ENCODE peak calls at places on chromosomes 2 and 18, in eight cellular contexts. B is choroid plexus epithelial cell, J is heart left ventricle, C is neural progenitor cell, G is cardiac fibroblast, M is Caco-2, O is GM06990, N is uterus. H is an unnamed sample.

GRCh38 chr2:161708350-161708974 is 84.2 kb downstream of the SLC4A10 start:
- DNase-seq in B (no peak), J (no peak), C (no peak), G (no peak), M (no peak), O (no peak), N (no peak), H (no peak)

GRCh38 chr2:140509765-140510164 is 1621.1 kb downstream of the LRP1B start:
- DNase-seq in B (no peak), J (no peak), C (no peak), G (no peak), M (no peak), O (no peak), N (no peak), H (no peak)

GRCh38 chr2:2642906-2643890 is 312.1 kb upstream of the MYT1L start:
- DNase-seq in B (no peak), J (no peak), C (no peak), G (no peak), M (no peak), O (no peak), N (no peak), H (no peak)

GRCh38 chr2:36173760-36174362 is 181.7 kb upstream of the CRIM1 start:
- DNase-seq in B (no peak), J (no peak), C (no peak), G (no peak), M (no peak), O (no peak), N (no peak), H (no peak)

GRCh38 chr2:237096911-237097310 is 11.2 kb downstream of the COPS8 start:
- DNase-seq in B (peak; percentile 89), J (no peak), C (no peak), G (peak; percentile 93), M (no peak), O (no peak), N (no peak), H (no peak)

GRCh38 chr2:12347049-12347448 is 369.7 kb upstream of the TRIB2 start:
- DNase-seq in B (peak; percentile 27), J (no peak), C (no peak), G (no peak), M (no peak), O (no peak), N (no peak), H (no peak)

GRCh38 chr2:212398316-212398715 is 140.3 kb downstream of the ERBB4 start:
- DNase-seq in B (no peak), J (no peak), C (no peak), G (no peak), M (no peak), O (no peak), N (no peak), H (no peak)

GRCh38 chr2:181189932-181190331 is 209.5 kb downstream of the UBE2E3 start:
- DNase-seq in B (no peak), J (no peak), C (no peak), G (peak; percentile 55), M (no peak), O (no peak), N (no peak), H (no peak)

GRCh38 chr2:64651590-64651989 is 2.1 kb downstream of the SERTAD2 start:
- DNase-seq in B (no peak), J (no peak), C (no peak), G (no peak), M (no peak), O (no peak), N (no peak), H (no peak)

GRCh38 chr18:79400091-79400590 is 4.4 kb downstream of the NFATC1 start:
- DNase-seq in B (no peak), J (peak; percentile 62), C (peak; percentile 63), G (no peak), M (no peak), O (no peak), N (peak; percentile 75), H (no peak)

GRCh38 chr18:67132919-67133318 is 383.6 kb downstream of the DSEL start:
- DNase-seq in B (no peak), J (no peak), C (no peak), G (no peak), M (no peak), O (no peak), N (no peak), H (no peak)

GRCh38 chr2:42171396-42171971 is 2.3 kb downstream of the EML4 start:
- DNase-seq in B (peak; percentile 55), J (no peak), C (peak; percentile 67), G (no peak), M (no peak), O (peak; percentile 33), N (no peak), H (peak; percentile 62)

GRCh38 chr2:39127973-39128372 is 7.1 kb upstream of the SOS1 start:
- DNase-seq in B (no peak), J (no peak), C (no peak), G (peak; percentile 36), M (no peak), O (peak; percentile 68), N (no peak), H (peak; percentile 78)
- H3K4me3 ChIP-seq in B (no peak overlapping the region), J (no peak overlapping the region), C (no peak overlapping the region), G (no peak overlapping the region), M (no peak overlapping the region), O (no peak overlapping the region), N (no peak overlapping the region), H (no peak overlapping the region)

DNA sequence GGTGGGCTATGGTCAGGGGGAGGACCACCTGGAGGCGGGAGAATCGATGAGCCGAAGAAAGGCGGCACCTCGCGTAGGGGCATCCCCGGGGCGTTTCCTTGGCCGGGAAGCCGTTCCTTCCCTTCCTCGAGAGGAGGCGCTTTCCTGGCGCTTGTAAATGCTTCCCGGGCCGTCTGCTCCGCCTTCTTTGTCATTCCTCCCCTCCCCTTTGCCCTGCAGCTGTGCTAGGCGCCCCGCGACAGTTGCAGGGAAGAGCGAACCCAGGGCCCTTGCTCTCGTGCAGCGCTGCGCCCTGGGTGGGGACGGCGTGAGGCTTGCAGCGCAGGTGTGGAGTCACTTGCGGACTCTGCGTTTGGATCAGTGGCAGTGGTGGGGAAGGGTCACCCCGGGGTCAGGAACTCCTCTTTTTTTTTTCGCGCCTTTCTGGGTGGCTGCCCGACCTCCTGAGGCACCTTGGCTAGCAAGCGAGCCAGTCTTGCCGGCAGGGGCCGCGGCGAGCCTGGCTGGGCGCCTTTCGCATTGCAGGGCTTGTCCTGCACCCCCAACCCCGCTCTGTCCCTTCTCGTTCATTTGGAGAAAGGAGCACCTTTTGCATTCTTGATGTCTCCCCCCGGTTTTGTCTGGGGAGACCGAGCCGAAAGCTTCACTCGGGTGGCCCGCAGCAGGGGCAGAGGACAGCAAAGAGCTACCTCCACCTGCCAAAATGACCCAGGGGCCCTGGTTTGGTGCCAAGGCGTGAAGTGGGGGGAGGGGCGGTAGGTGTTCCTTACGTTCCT is 858 bp downstream of the KCNS3 start:
- DNase-seq in B (peak; percentile 35), J (peak; percentile 72), C (peak; percentile 93), G (peak; percentile 43), M (peak; percentile 50), O (peak; percentile 20), N (peak; percentile 40), H (no peak)
- TF ChIP-seq CTCF in B (peak; percentile 33), J (no peak), C (peak; percentile 36), G (peak; percentile 20), M (no peak), O (no peak), N (no peak), H (no peak)

DNA sequence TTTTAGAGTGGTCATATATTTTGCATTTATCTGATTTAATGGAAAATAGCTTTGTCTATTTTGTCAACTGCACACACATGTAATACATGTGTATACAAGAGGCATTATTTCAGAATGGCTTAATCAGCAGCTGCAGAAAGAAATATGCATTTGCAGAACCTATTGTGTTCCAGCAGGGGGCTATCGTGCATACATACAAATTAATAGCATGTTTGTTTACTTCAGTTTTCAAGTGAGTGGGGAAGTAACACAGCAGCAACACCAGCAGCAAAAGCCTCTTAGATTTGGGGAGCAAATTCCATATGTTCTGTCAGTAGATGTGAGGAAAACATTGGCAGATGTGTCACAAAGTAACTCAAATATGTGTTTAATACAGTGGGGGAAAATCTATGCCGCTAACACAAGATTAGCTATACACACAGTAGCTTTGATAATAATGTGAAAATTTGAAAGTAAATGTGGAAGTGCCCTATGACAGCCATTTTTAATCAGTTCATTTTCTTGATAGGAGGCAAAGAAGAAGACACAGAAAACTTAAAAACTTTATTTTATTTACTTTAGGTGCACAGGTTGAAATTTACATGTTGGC is 218.1 kb downstream of the WDR7 start:
- DNase-seq in B (peak; percentile 86), J (no peak), C (peak; percentile 51), G (peak; percentile 81), M (no peak), O (no peak), N (no peak), H (peak; percentile 37)
- H3K4me3 ChIP-seq in B (no peak overlapping the region), J (no peak overlapping the region), C (no peak overlapping the region), G (no peak overlapping the region), M (no peak overlapping the region), O (no peak overlapping the region), N (no peak overlapping the region), H (no peak overlapping the region)

GRCh38 chr2:46771309-46771708 is 144.3 kb downstream of the MCFD2 start:
- DNase-seq in B (no peak), J (no peak), C (no peak), G (no peak), M (no peak), O (no peak), N (no peak), H (no peak)

GRCh38 chr2:46770622-46771021 is 145.0 kb downstream of the MCFD2 start:
- DNase-seq in B (peak; percentile 91), J (no peak), C (no peak), G (peak; percentile 66), M (peak; percentile 53), O (no peak), N (no peak), H (no peak)

GRCh38 chr2:46767706-46768105 is 147.9 kb downstream of the MCFD2 start:
- DNase-seq in B (no peak), J (no peak), C (no peak), G (no peak), M (no peak), O (no peak), N (no peak), H (no peak)

GRCh38 chr2:46772500-46772899 is 143.1 kb downstream of the MCFD2 start:
- DNase-seq in B (no peak), J (no peak), C (no peak), G (no peak), M (no peak), O (no peak), N (no peak), H (no peak)

DNA sequence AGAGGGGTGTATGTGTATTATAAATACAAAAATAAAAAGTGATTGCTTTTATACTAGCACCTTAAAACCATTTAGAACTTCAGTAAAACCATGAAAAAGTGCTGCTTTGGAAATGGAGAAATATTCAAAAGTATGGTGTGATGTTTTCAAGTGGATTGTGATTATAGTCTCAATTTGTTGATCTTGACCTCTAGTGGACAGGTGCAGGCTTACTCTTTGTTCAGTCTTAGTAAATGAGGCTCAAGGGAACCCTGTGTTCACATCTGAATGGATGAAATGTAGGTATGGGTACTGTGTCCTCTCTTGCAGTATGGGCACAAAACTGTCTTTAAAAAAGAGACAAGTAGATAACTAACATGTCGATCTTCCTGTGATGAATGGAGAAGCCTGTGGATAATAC is 145.8 kb downstream of the MCFD2 start:
- DNase-seq in B (no peak), J (no peak), C (no peak), G (no peak), M (no peak), O (no peak), N (no peak), H (no peak)
- TF ChIP-seq CTCF in B (peak; percentile 14), J (no peak), C (no peak), G (peak; percentile 28), M (peak; percentile 37), O (peak; percentile 18), N (no peak), H (peak; percentile 2)